ENCODE peak calls at places on chromosomes 5 and 9, in nine cellular contexts. G is NAMALWA; O is choroid plexus epithelial cell; K is CD4-positive, alpha-beta T cell; H is H7; N is fibroblast of mammary gland; C is endothelial cell; E is GM19239; M is stimulated activated naive B cell treated with anti-CD40 and anti-IgM and Interleukin-4, amounts not matched to agents 10 μg/mL and 1 μg/mL and 100 μg/mL, for 72 hours. U is an unnamed sample.

GRCh38 chr5:60355181-60355580 is 344.8 kb downstream of the DEPDC1B start:
- DNase-seq in G (no peak), O (no peak), K (no peak), H (no peak), N (no peak), C (no peak), E (no peak), M (no peak), U (no peak)

GRCh38 chr9:136726631-136727191 is 14.3 kb downstream of the DIPK1B start:
- DNase-seq in G (peak), O (no peak), K (no peak), H (peak), N (peak), C (no peak), E (peak), M (no peak), U (peak)

GRCh38 chr5:180456792-180457191 is 37.4 kb upstream of the CNOT6 start:
- DNase-seq in G (no peak), O (no peak), K (no peak), H (no peak), N (no peak), C (no peak), E (no peak), M (no peak), U (no peak)

GRCh38 chr9:112647596-112647995 is 70.3 kb downstream of the INIP start:
- DNase-seq in G (no peak), O (no peak), K (no peak), H (no peak), N (no peak), C (no peak), E (no peak), M (no peak), U (no peak)

GRCh38 chr5:36462295-36463021 is 143.9 kb upstream of the SLC1A3 start:
- DNase-seq in G (no peak), O (peak), K (no peak), H (no peak), N (peak), C (no peak), E (no peak), M (no peak), U (no peak)

GRCh38 chr5:54186912-54187445 is 123.4 kb downstream of the ARL15 start:
- DNase-seq in G (no peak), O (no peak), K (no peak), H (no peak), N (no peak), C (no peak), E (no peak), M (no peak), U (no peak)

GRCh38 chr5:134086215-134086942 is 28.1 kb upstream of the TCF7 start:
- DNase-seq in G (no peak), O (no peak), K (no peak), H (no peak), N (no peak), C (no peak), E (no peak), M (no peak), U (no peak)

GRCh38 chr9:79662553-79662956 is 90.8 kb downstream of the TLE4 start:
- DNase-seq in G (peak), O (peak), K (no peak), H (peak), N (no peak), C (no peak), E (no peak), M (no peak), U (no peak)

GRCh38 chr5:71816307-71816706 is 97.2 kb downstream of the CARTPT start:
- DNase-seq in G (no peak), O (no peak), K (no peak), H (no peak), N (no peak), C (no peak), E (no peak), M (no peak), U (no peak)

GRCh38 chr5:127080001-127080478 is 6.7 kb upstream of the C5orf63 start:
- DNase-seq in G (no peak), O (peak), K (no peak), H (peak), N (no peak), C (no peak), E (no peak), M (no peak), U (no peak)

GRCh38 chr9:81363916-81364480 is 325.3 kb downstream of the TLE1 start:
- DNase-seq in G (no peak), O (no peak), K (no peak), H (no peak), N (no peak), C (no peak), E (no peak), M (no peak), U (no peak)

GRCh38 chr9:34507966-34508365 is 14.8 kb downstream of the ENHO start:
- DNase-seq in G (no peak), O (no peak), K (no peak), H (no peak), N (no peak), C (no peak), E (no peak), M (no peak), U (no peak)

GRCh38 chr5:10789021-10789420 is 28.0 kb upstream of the DAP start:
- DNase-seq in G (no peak), O (peak), K (no peak), H (no peak), N (peak), C (no peak), E (no peak), M (no peak), U (no peak)

GRCh38 chr9:12667892-12668291 is 25.3 kb upstream of the TYRP1 start:
- DNase-seq in G (no peak), O (no peak), K (no peak), H (no peak), N (no peak), C (no peak), E (no peak), M (no peak), U (no peak)

GRCh38 chr9:108838017-108838416 is 17.8 kb downstream of the ACTL7B start:
- DNase-seq in G (no peak), O (peak), K (no peak), H (no peak), N (peak), C (no peak), E (no peak), M (no peak), U (no peak)

GRCh38 chr9:7394007-7394774 is 405.4 kb downstream of the DMAC1 start:
- DNase-seq in G (no peak), O (no peak), K (no peak), H (peak), N (no peak), C (no peak), E (no peak), M (no peak), U (no peak)

GRCh38 chr9:22148876-22149637 is 140.0 kb upstream of the CDKN2B start:
- DNase-seq in G (no peak), O (peak), K (no peak), H (no peak), N (peak), C (no peak), E (no peak), M (no peak), U (no peak)

GRCh38 chr9:135858491-135859185 is 48.7 kb downstream of the CAMSAP1 start:
- DNase-seq in G (no peak), O (no peak), K (no peak), H (no peak), N (peak), C (no peak), E (no peak), M (no peak), U (no peak)

GRCh38 chr5:77771452-77771851 is 4.7 kb downstream of the TBCA start:
- DNase-seq in G (no peak), O (no peak), K (no peak), H (no peak), N (no peak), C (no peak), E (no peak), M (no peak), U (no peak)

GRCh38 chr5:56668996-56669395 is 146.4 kb upstream of the MAP3K1 start:
- DNase-seq in G (no peak), O (no peak), K (no peak), H (no peak), N (no peak), C (no peak), E (no peak), M (no peak), U (no peak)

GRCh38 chr5:176750144-176750543 is 60.2 kb upstream of the UNC5A start:
- DNase-seq in G (no peak), O (no peak), K (no peak), H (peak), N (no peak), C (no peak), E (no peak), M (no peak), U (no peak)

GRCh38 chr5:123000731-123001130 is 35.8 kb downstream of the PPIC start:
- DNase-seq in G (peak), O (no peak), K (no peak), H (no peak), N (no peak), C (no peak), E (no peak), M (no peak), U (no peak)

GRCh38 chr9:78879324-78880100 is 582.6 kb downstream of the PSAT1 start:
- DNase-seq in G (no peak), O (peak), K (no peak), H (no peak), N (no peak), C (no peak), E (no peak), M (no peak), U (no peak)

GRCh38 chr5:89071101-89071940 is 188.3 kb upstream of the MEF2C start:
- DNase-seq in G (no peak), O (no peak), K (no peak), H (no peak), N (no peak), C (no peak), E (peak), M (no peak), U (no peak)

U was measured in T-cell.